ENCODE peak calls at places on chromosomes 12 and 14, in four cellular contexts. K is astrocyte, T is SK-N-SH, E is GM23338. V is an unnamed sample. For H4K20me1, the result is how much of the 10 kb centered on the place peaks cover.

GRCh38 chr12:19553177-19553576 is 113.9 kb downstream of the AEBP2 start:
- DNase-seq in K (no peak), T (peak), E (no peak), V (no peak)

GRCh38 chr14:41604793-41605534 is 1.7 kb upstream of the LRFN5 start:
- DNase-seq in K (peak), T (no peak), E (peak), V (no peak)

GRCh38 chr14:52950410-52950897 is 396 bp downstream of the FERMT2 start:
- DNase-seq in K (peak), T (peak), E (peak), V (peak)

GRCh38 chr12:25811656-25812126 is 146.8 kb upstream of the RASSF8 start:
- DNase-seq in K (peak), T (no peak), E (no peak), V (no peak)

GRCh38 chr12:88665051-88665450 is 84.8 kb upstream of the KITLG start:
- DNase-seq in K (peak), T (no peak), E (no peak), V (no peak)

GRCh38 chr14:31992051-31992450 is 85.1 kb upstream of the ARHGAP5 start:
- DNase-seq in K (peak), T (no peak), E (no peak), V (no peak)

GRCh38 chr12:88753074-88753473 is 172.8 kb upstream of the KITLG start:
- DNase-seq in K (peak), T (no peak), E (no peak), V (no peak)

GRCh38 chr14:98633380-98633779 is 638.6 kb downstream of the BCL11B start:
- DNase-seq in K (no peak), T (no peak), E (no peak), V (no peak)

GRCh38 chr12:20040844-20041243 is 327.5 kb upstream of the PDE3A start:
- DNase-seq in K (peak), T (no peak), E (peak), V (no peak)

GRCh38 chr12:80472241-80472640 is 28.2 kb downstream of the PTPRQ start:
- DNase-seq in K (no peak), T (no peak), E (no peak), V (no peak)

GRCh38 chr14:72883963-72884362 is 9.9 kb downstream of the DPF3 start:
- DNase-seq in K (peak), T (no peak), E (peak), V (no peak)

GRCh38 chr14:69763761-69764510 is 3.0 kb upstream of the SRSF5 start:
- DNase-seq in K (no peak), T (no peak), E (no peak), V (no peak)

GRCh38 chr14:28987516-28987915 is 220.9 kb downstream of the FOXG1 start:
- DNase-seq in K (peak), T (no peak), E (no peak), V (no peak)

GRCh38 chr14:33646692-33647260 is 304.1 kb downstream of the EGLN3 start:
- DNase-seq in K (peak), T (no peak), E (no peak), V (no peak)

GRCh38 chr14:64196668-64197411 is 97.3 kb downstream of the ESR2 start:
- DNase-seq in K (peak), T (peak), E (peak), V (no peak)

GRCh38 chr14:64193821-64194220 is 100.3 kb downstream of the ESR2 start:
- DNase-seq in K (no peak), T (no peak), E (peak), V (no peak)

GRCh38 chr14:64196026-64196425 is 98.1 kb downstream of the ESR2 start:
- DNase-seq in K (no peak), T (no peak), E (no peak), V (no peak)

GRCh38 chr14:64194404-64194803 is 99.8 kb downstream of the ESR2 start:
- DNase-seq in K (no peak), T (no peak), E (no peak), V (no peak)

DNA sequence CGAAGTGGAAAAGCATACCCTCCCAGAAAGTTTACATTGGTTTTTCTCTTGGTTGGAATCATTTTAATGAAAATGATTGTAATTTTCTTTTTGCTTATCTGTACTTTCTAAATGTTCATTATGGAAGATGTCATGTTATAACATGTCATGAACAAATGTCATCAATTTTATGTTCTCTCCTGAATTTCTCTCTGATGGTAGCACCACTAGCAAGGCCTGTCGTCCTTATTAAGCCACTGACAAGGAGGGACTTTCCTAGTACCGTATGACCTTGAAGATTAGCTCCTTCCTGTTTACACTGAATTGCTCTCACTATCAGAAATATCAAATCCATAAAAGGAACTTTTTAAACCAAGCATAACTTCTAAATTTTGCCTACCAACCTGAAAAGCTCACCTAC is 99.0 kb downstream of the ESR2 start:
- DNase-seq in K (no peak), T (no peak), E (no peak), V (no peak)
- H3K27ac ChIP-seq in K (no peak), T (no peak), E (peak), V (no peak)

DNA sequence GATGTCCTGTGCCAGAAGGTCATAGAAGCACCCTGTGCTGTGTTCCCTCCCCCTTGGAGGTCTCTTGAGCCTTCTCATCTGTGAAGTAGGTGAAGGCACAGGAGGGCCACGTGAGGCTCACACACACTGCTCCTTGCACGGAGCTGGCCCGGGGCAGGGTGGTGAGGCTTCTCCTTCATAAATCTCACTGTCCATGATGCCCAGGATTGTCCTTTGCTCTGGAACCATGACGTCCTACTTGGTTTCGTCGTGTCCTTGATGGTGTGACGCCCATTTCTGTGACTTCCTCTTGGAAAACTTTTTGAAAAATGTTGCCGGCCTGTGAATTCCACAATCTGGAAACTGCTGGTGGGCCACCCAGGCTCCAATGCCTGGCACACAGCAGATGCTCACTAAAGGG is 34.4 kb downstream of the SH2B3 start:
- DNase-seq in K (no peak), T (no peak), E (no peak), V (no peak)
- H4K20me1 ChIP-seq in K (half or more), T (half or more), E (under half), V (half or more)

GRCh38 chr12:124745891-124746570 is 117.6 kb downstream of the SCARB1 start:
- DNase-seq in K (peak), T (peak), E (peak), V (peak)

GRCh38 chr12:124744659-124745467 is 118.8 kb downstream of the SCARB1 start:
- DNase-seq in K (no peak), T (peak), E (peak), V (peak)

GRCh38 chr12:124746649-124747425 is 116.8 kb downstream of the SCARB1 start:
- DNase-seq in K (no peak), T (no peak), E (no peak), V (no peak)

GRCh38 chr12:124744273-124744640 is 119.4 kb downstream of the SCARB1 start:
- DNase-seq in K (no peak), T (no peak), E (no peak), V (no peak)

DNA sequence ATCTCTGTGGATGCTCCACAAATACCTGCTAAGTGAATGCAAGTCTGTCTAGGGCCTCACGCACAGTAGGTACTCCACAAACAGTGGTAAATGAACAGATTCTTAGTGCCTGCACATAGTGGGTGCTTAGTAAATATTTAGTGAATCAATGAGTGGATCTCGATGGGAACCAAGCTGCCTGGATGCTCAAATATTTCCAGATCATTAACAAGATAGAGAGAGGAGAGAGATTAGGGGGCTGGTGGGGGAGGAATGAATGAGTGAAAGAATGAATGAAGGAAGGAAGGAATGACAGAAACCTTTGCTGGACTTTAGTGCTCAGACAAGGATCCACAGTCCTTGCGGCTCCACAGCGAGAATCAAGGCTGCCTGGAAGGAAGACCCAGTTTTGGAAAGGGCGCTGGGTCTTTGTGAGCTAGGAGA is 118.2 kb downstream of the SCARB1 start:
- DNase-seq in K (no peak), T (no peak), E (no peak), V (no peak)
- H3K27ac ChIP-seq in K (peak), T (peak), E (peak), V (no peak)

DNA sequence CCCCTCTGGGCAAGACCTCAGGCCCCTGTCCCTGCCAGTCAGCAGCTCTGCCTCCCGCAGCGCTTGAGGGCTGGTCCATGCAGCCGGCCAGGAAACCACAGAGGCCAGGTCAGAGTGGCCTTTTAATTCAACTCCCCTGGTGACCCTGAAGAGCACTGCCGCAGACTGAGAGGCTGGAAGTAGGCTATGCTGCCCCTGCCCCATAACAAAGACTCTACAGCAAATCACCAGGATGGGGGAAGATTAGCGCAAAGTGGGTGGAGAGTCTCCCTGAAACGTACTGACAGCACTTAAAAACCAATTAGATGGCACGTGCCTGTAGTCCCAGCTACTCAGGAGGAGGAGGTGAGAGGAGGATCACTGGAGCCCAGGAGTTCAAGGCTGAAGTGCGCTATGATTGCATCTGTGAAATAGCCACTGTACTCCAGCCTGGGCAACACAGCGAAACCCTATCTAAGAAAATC is 70.5 kb downstream of the ITPK1 start:
- DNase-seq in K (no peak), T (no peak), E (peak), V (no peak)
- H4K20me1 ChIP-seq in K (half or more), T (under half), E (under half), V (half or more)

GRCh38 chr14:22337938-22338337 is 251.1 kb downstream of the DAD1 start:
- DNase-seq in K (no peak), T (no peak), E (no peak), V (no peak)
- H3K27ac ChIP-seq in K (no peak), T (no peak), E (no peak), V (no peak)

GRCh38 chr14:93044116-93044515 is 71.6 kb downstream of the ITPK1 start:
- DNase-seq in K (no peak), T (no peak), E (no peak), V (no peak)

GRCh38 chr14:93041002-93041401 is 74.7 kb downstream of the ITPK1 start:
- DNase-seq in K (no peak), T (no peak), E (peak), V (no peak)

GRCh38 chr14:93044601-93045000 is 71.1 kb downstream of the ITPK1 start:
- DNase-seq in K (no peak), T (no peak), E (no peak), V (no peak)

GRCh38 chr14:93041830-93042229 is 73.9 kb downstream of the ITPK1 start:
- DNase-seq in K (no peak), T (no peak), E (no peak), V (no peak)

DNA sequence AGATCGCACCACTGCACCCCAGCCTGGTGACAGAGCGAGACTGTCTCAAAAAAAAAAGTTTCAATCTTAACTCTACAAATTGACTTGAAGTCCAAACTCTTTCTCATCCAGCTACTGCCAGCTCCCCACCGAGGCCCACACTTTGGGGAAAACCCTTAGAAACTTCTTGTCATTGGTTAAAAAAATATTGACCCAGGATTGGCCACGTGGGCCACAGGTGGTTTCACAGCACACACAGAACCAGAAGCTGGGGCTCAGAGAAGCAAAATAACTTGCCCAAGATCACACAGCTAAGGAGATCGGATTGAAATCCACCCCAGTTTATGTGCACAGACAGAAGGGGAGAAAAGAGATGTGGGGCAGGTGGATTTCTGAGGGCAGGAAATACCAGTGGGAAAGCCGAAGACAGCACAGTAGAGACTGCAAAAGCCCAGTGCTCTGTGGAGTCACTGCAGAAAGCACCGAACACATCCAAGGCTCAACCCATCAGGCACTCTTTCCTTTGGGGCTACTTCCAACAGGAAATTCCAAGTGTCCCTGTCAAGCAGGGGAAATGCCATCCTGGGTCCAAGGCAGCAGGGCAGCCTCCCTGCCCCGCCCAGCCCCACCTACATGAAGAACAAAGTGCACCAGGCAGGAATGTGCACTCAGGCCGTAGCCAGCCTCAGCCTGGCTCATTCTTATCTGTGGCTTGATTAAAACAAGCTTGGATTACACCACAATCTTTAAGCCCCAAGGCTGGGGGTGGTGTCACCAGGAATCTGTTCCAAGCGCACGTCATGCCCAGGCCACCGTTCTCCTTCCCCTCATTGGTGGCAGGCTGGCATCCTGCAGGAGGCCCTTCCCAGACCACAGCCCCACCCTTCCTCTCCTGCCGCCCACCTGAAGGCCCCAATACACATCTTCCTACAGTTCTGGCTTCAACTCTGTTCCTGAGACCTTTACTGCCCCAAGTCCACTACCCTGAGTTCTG is 72.5 kb downstream of the ITPK1 start:
- DNase-seq in K (peak), T (peak), E (no peak), V (no peak)
- H4K20me1 ChIP-seq in K (half or more), T (under half), E (under half), V (half or more)

DNA sequence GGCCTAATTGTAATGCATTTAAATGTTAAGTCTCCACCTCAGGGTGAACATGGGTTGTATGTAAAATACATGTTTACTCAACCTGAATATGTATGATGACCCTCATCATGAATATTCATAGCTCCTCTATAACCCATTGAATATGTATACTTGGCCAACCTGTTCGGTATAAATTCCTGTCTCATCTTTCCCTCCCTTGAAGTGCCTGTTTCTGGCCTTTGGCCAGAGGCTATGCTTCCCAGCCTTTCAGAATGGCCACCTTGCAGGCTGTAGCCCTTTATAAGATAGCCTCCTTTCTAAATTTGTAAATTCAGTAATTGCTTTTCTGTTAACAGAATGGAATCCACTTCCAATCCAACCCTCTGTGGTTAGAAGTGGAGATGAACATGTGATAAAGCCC is 70.3 kb upstream of the DAAM1 start:
- DNase-seq in K (no peak), T (no peak), E (no peak), V (no peak)
- H3K27ac ChIP-seq in K (no peak), T (no peak), E (no peak), V (no peak)

GRCh38 chr12:68841717-68842116 is 33.7 kb downstream of the MDM2 start:
- DNase-seq in K (no peak), T (no peak), E (no peak), V (no peak)
- H4K20me1 ChIP-seq in K (half or more), T (half or more), E (under half), V (under half)

GRCh38 chr14:81122326-81122725 is 98.4 kb downstream of the GTF2A1 start:
- DNase-seq in K (no peak), T (no peak), E (no peak), V (no peak)
- H3K27ac ChIP-seq in K (no peak), T (no peak), E (no peak), V (no peak)

GRCh38 chr12:121490401-121491257 is 90.2 kb downstream of the KDM2B start:
- DNase-seq in K (no peak), T (no peak), E (peak), V (no peak)

GRCh38 chr12:121489874-121490273 is 90.0 kb downstream of the RNF34 start:
- DNase-seq in K (no peak), T (no peak), E (no peak), V (no peak)

GRCh38 chr12:121495746-121496145 is 85.1 kb downstream of the KDM2B start:
- DNase-seq in K (no peak), T (no peak), E (no peak), V (no peak)

GRCh38 chr12:121499929-121500793 is 80.7 kb downstream of the KDM2B start:
- DNase-seq in K (peak), T (peak), E (peak), V (peak)

GRCh38 chr12:121494093-121494787 is 86.6 kb downstream of the KDM2B start:
- DNase-seq in K (no peak), T (peak), E (peak), V (peak)
- H4K20me1 ChIP-seq in K (under half), T (under half), E (under half), V (under half)